ENCODE peak calls at places on chromosomes 3 and 15, in seven cellular contexts. W is endothelial cell of umbilical vein, R is HCT116, P is neuronal stem cell, U is keratinocyte, Z is mesenchymal stem cell, J is H9. B is an unnamed sample.

GRCh38 chr15:33146051-33146450 is 48.5 kb downstream of the FMN1 start:
- DNase-seq in P (no peak), U (no peak), W (no peak), J (no peak), Z (no peak), R (no peak), B (no peak)

GRCh38 chr3:69079269-69080159 is 651 bp downstream of the UBA3 start:
- DNase-seq in R (no peak), W (peak), P (no peak), J (peak), U (no peak), Z (peak), B (no peak)

GRCh38 chr3:23612296-23612891 is 193.4 kb upstream of the UBE2E1 start:
- DNase-seq in P (no peak), J (no peak), R (no peak), W (peak), Z (peak), U (no peak), B (peak)

GRCh38 chr15:72112111-72112510 is 5.8 kb downstream of the MYO9A start:
- DNase-seq in P (no peak), W (no peak), U (no peak), Z (no peak), J (no peak), R (no peak), B (no peak)

GRCh38 chr3:41199866-41200668 is 762 bp downstream of the CTNNB1 start:
- DNase-seq in W (peak), P (no peak), R (no peak), J (peak), U (no peak), Z (peak), B (peak)

GRCh38 chr3:69671082-69671952 is 67.9 kb upstream of the MITF start:
- DNase-seq in J (no peak), P (peak), Z (peak), R (peak), U (no peak), W (peak), B (peak)

GRCh38 chr15:65766422-65767263 is 25.4 kb downstream of the DENND4A start:
- DNase-seq in R (no peak), W (peak), U (no peak), P (no peak), Z (peak), J (no peak), B (peak)

GRCh38 chr15:44193651-44194396 is 1.2 kb downstream of the FRMD5 start:
- DNase-seq in R (no peak), J (peak), W (peak), P (peak), Z (peak), U (no peak), B (peak)

GRCh38 chr15:42549052-42549491 is 434 bp downstream of the HAUS2 start:
- DNase-seq in W (no peak), R (no peak), J (no peak), Z (peak), U (no peak), P (no peak), B (peak)

GRCh38 chr15:46408312-46408711 is 773.5 kb downstream of the SQOR start:
- DNase-seq in W (no peak), Z (no peak), P (no peak), J (no peak), R (no peak), U (no peak), B (no peak)

GRCh38 chr3:185648396-185648795 is 62.3 kb downstream of the SENP2 start:
- DNase-seq in R (no peak), J (no peak), W (no peak), Z (no peak), U (no peak), P (no peak), B (no peak)

GRCh38 chr15:35054380-35054779 is 30.7 kb downstream of the NANOGP8 start:
- DNase-seq in R (no peak), W (no peak), P (no peak), Z (no peak), J (no peak), U (no peak), B (no peak)

GRCh38 chr15:89677381-89677780 is 1.8 kb downstream of the PLIN1 start:
- DNase-seq in R (no peak), J (no peak), U (no peak), W (no peak), P (no peak), Z (no peak), B (no peak)

GRCh38 chr3:138775254-138775595 is 59.5 kb downstream of the PIK3CB start:
- DNase-seq in W (no peak), R (no peak), U (no peak), J (no peak), P (no peak), Z (no peak), B (peak)

GRCh38 chr3:157594413-157594812 is 91.2 kb upstream of the VEPH1 start:
- DNase-seq in U (no peak), W (no peak), Z (no peak), R (no peak), J (peak), P (no peak), B (no peak)

GRCh38 chr15:63396546-63396939 is 14.9 kb upstream of the CA12 start:
- DNase-seq in R (no peak), W (no peak), J (peak), Z (peak), U (no peak), P (no peak), B (no peak)

GRCh38 chr3:96267577-96267976 is 546.8 kb upstream of the EPHA6 start:
- DNase-seq in U (no peak), P (no peak), R (no peak), Z (no peak), W (peak), J (no peak), B (no peak)

GRCh38 chr3:153252963-153253362 is 90.9 kb downstream of the RAP2B start:
- DNase-seq in W (no peak), R (no peak), P (no peak), J (no peak), U (peak), Z (no peak), B (peak)

GRCh38 chr15:31332681-31333071 is 6.0 kb downstream of the KLF13 start:
- DNase-seq in R (no peak), J (no peak), W (no peak), Z (peak), U (no peak), P (no peak), B (no peak)

GRCh38 chr15:76058714-76059319 is 968 bp upstream of the TMEM266 start:
- DNase-seq in U (no peak), P (peak), R (no peak), Z (no peak), J (peak), W (no peak), B (peak)

GRCh38 chr15:61169904-61170695 is 59.0 kb downstream of the RORA start:
- DNase-seq in R (no peak), J (no peak), W (no peak), Z (no peak), U (no peak), P (no peak), B (no peak)

DNA sequence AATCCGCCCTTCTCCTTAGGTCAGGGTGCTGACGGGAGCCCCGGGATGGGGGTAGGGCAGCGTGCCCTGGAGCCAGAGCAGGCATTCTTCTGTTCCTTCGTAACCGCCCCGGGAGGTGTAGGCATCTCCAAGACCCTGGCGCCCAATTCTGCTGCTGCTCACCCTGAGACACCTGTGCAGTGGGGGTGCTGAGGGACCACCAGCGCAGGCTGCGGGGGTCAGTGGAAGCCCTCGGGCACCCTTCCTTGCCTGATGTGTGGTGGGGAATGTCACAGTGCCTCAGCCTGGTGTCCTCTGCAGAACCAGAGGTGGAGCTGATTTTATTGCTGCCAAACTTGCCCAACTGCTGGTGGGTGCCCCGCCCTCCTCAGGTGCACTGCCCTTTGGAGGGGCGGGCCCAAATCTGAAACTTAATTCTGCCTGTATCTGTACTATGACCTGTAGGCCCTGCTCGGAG is 7.3 kb downstream of the CSK start:
- DNase-seq in U (no peak), R (no peak), W (no peak), Z (no peak), P (no peak), J (no peak), B (no peak)
- H3K27ac ChIP-seq in U (no peak), R (no peak), W (no peak), Z (peak), P (no peak), J (no peak), B (peak)

GRCh38 chr3:44223274-44223673 is 18.4 kb upstream of the TOPAZ1 start:
- DNase-seq in P (no peak), U (no peak), Z (no peak), W (no peak), J (no peak), R (no peak), B (no peak)
- H3K4me2 ChIP-seq in P (no peak), U (no peak), Z (no peak), W (no peak), J (no peak), R (no peak), B (no peak)

GRCh38 chr15:54089776-54090175 is 111.5 kb downstream of the UNC13C start:
- DNase-seq in J (no peak), R (no peak), U (no peak), Z (no peak), W (no peak), P (no peak), B (no peak)
- H3K9ac ChIP-seq in J (no peak), R (no peak), U (no peak), Z (no peak), W (no peak), P (no peak), B (no peak)

GRCh38 chr15:85607842-85608241 is 186.9 kb downstream of the KLHL25 start:
- DNase-seq in J (no peak), R (peak), P (no peak), Z (peak), W (peak), U (peak), B (peak)

GRCh38 chr15:85606721-85607120 is 188.0 kb downstream of the KLHL25 start:
- DNase-seq in R (no peak), W (peak), U (no peak), J (no peak), P (no peak), Z (no peak), B (no peak)

GRCh38 chr15:85604194-85604593 is 190.5 kb downstream of the KLHL25 start:
- DNase-seq in U (no peak), R (no peak), W (no peak), Z (no peak), J (no peak), P (no peak), B (no peak)

GRCh38 chr15:85609492-85609891 is 185.2 kb downstream of the KLHL25 start:
- DNase-seq in R (no peak), Z (no peak), W (no peak), J (no peak), U (no peak), P (no peak), B (no peak)

GRCh38 chr15:85607141-85607806 is 187.5 kb downstream of the KLHL25 start:
- DNase-seq in J (no peak), W (no peak), Z (peak), U (no peak), P (no peak), R (no peak), B (peak)
- H3K27ac ChIP-seq in J (no peak), W (peak), Z (no peak), U (peak), P (no peak), R (no peak), B (peak)

DNA sequence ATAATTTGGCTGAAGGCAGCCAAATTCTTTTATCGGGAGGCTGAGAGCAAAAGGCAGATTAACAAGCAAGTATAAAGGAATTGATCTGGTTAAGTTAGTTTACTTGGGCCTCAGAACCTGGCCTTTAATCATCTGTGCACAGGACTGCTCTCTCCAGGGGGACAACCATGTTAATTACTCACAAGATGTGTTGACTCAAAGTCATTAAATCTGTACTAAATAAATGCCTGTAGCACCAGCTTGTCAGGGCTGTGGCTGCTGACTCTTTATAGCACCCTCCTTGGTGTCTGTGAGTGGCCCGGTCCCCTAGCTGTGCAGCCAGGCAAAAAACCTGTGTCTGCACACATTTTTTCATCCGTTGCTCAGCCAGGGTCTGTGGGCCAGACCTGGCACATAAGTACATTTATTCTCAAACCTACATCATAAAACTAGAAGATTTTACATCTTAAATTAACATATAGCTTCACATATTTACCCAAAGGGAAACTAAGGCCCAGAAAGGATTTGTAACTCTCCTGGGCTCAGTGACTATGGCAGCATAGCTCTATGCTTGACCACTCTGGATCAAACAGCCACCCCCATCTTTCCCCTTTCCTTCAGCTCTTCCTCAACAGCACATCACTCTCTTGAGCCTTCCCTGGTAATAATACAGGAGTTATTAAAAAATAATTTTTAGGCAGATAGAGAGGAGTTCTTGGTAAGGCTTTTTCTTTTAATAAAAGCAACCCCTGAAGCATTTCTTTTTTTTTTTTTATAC is 51.4 kb downstream of the NCEH1 start:
- DNase-seq in R (peak), U (no peak), Z (peak), J (no peak), W (no peak), P (no peak), B (no peak)
- H3K4me2 ChIP-seq in R (peak), U (no peak), Z (peak), J (no peak), W (peak), P (no peak), B (peak)

GRCh38 chr3:44409640-44410410 is 67.6 kb downstream of the ZNF445 start:
- DNase-seq in W (no peak), J (no peak), Z (no peak), P (no peak), R (no peak), U (no peak), B (no peak)
- H3K9ac ChIP-seq in W (no peak), J (no peak), Z (no peak), P (no peak), R (no peak), U (no peak), B (no peak)

GRCh38 chr3:132660056-132660744 is at the start of gene UBA5:
- DNase-seq in J (peak), U (no peak), R (peak), Z (peak), P (no peak), W (peak), B (peak)

GRCh38 chr3:132660745-132661067 is 577 bp downstream of the UBA5 start:
- DNase-seq in W (peak), R (peak), U (no peak), P (no peak), J (no peak), Z (peak), B (peak)

GRCh38 chr3:132662212-132662611 is 2.1 kb downstream of the UBA5 start:
- DNase-seq in W (no peak), U (no peak), R (no peak), J (no peak), Z (no peak), P (no peak), B (no peak)

GRCh38 chr3:132659370-132660055 is at the start of gene ACAD11:
- DNase-seq in Z (peak), R (peak), W (peak), J (peak), U (no peak), P (peak), B (peak)

GRCh38 chr3:132661120-132661519 is 991 bp downstream of the UBA5 start:
- DNase-seq in U (no peak), J (no peak), Z (no peak), W (peak), R (no peak), P (no peak), B (no peak)
- H3K27ac ChIP-seq in U (peak), J (no peak), Z (no peak), W (no peak), R (peak), P (no peak), B (peak)

GRCh38 chr15:37395100-37395468 is 294.7 kb upstream of the MEIS2 start:
- DNase-seq in P (no peak), J (no peak), U (no peak), Z (no peak), W (no peak), R (no peak), B (no peak)
- H3K4me2 ChIP-seq in P (no peak), J (no peak), U (no peak), Z (no peak), W (no peak), R (no peak), B (no peak)

B was measured in fibroblast of lung.